ENCODE peak calls at places on chromosomes 12 and 14, in five cellular contexts. D is tibial nerve; R is LoVo; P is stimulated activated CD4-positive, alpha-beta T cell treated with anti-CD3 and anti-CD28 coated beads, Interleukin-4, amount 100 ng/mL, for 48 hours; B is iris pigment epithelial cell. V is an unnamed sample.

GRCh38 chr12:67223225-67223624 is 45.9 kb upstream of the CAND1 start:
- DNase-seq in D (no peak), R (no peak), P (no peak), B (no peak), V (no peak)

GRCh38 chr12:94374124-94374523 is 85.5 kb downstream of the CEP83 start:
- DNase-seq in D (no peak), R (no peak), P (no peak), B (peak), V (peak)

GRCh38 chr14:22925513-22925912 is 3.7 kb downstream of the PRMT5 start:
- DNase-seq in D (no peak), R (no peak), P (no peak), B (no peak), V (no peak)

GRCh38 chr12:2877959-2878732 is 1.1 kb downstream of the RHNO1 start:
- DNase-seq in D (no peak), R (no peak), P (no peak), B (peak), V (peak)

GRCh38 chr12:28443337-28443736 is 253.1 kb downstream of the CCDC91 start:
- DNase-seq in D (no peak), R (no peak), P (no peak), B (no peak), V (no peak)

GRCh38 chr12:119728437-119728730 is 60.5 kb downstream of the PRKAB1 start:
- DNase-seq in D (no peak), R (no peak), P (no peak), B (no peak), V (no peak)

GRCh38 chr12:80373666-80374065 is 70.4 kb upstream of the PTPRQ start:
- DNase-seq in D (no peak), R (no peak), P (no peak), B (no peak), V (no peak)

GRCh38 chr12:66367015-66367667 is 64.8 kb downstream of the HELB start:
- DNase-seq in D (no peak), R (no peak), P (no peak), B (no peak), V (no peak)

GRCh38 chr14:20697273-20698017 is 8.9 kb downstream of the ANG start:
- DNase-seq in D (peak), R (peak), P (peak), B (peak), V (peak)

GRCh38 chr12:3614806-3615466 is 123.9 kb downstream of the PRMT8 start:
- DNase-seq in D (no peak), R (no peak), P (no peak), B (no peak), V (no peak)

GRCh38 chr14:98974113-98974512 is 297.9 kb downstream of the BCL11B start:
- DNase-seq in D (no peak), R (no peak), P (no peak), B (no peak), V (no peak)

GRCh38 chr12:113056631-113057488 is at the start of gene DTX1:
- DNase-seq in D (no peak), R (no peak), P (peak), B (no peak), V (no peak)

GRCh38 chr14:35331605-35332516 is 39.7 kb downstream of the PSMA6 start:
- DNase-seq in D (no peak), R (peak), P (no peak), B (peak), V (peak)

GRCh38 chr14:103164786-103165185 is 41.5 kb downstream of the TNFAIP2 start:
- DNase-seq in D (no peak), R (no peak), P (no peak), B (no peak), V (no peak)

GRCh38 chr12:12612403-12612802 is 727 bp downstream of the CREBL2 start:
- DNase-seq in D (no peak), R (peak), P (no peak), B (peak), V (peak)

GRCh38 chr12:49088190-49088931 is 6.2 kb downstream of the DHH start:
- DNase-seq in D (peak), R (peak), P (peak), B (peak), V (peak)

GRCh38 chr14:24439830-24440605 is 2.6 kb downstream of the SDR39U1 start:
- DNase-seq in D (no peak), R (no peak), P (no peak), B (no peak), V (no peak)

V was measured in choroid plexus epithelial cell.